ENCODE peak calls at places on chromosomes 12 and 14, in seven cellular contexts. J is A549, T is IMR-90, D is PC-3, E is cardiac muscle cell, S is heart left ventricle, U is mammary epithelial cell. Y is an unnamed sample.
A peak's percentile ranks its signal among the peaks of the same experiment; 100 is the strongest.

GRCh38 chr12:105480162-105480561 is 149.7 kb downstream of the C12orf75 start:
- DNase-seq in J (no peak), T (peak; percentile 31), D (peak; percentile 15), E (no peak), S (no peak), U (no peak), Y (no peak)

GRCh38 chr14:64951291-64951690 is 8.7 kb upstream of the GPX2 start:
- DNase-seq in J (no peak), T (no peak), D (no peak), E (no peak), S (no peak), U (no peak), Y (no peak)

GRCh38 chr12:82964446-82964845 is 277.7 kb downstream of the TMTC2 start:
- DNase-seq in J (no peak), T (no peak), D (no peak), E (no peak), S (no peak), U (no peak), Y (no peak)

GRCh38 chr12:84070311-84070710 is 842.3 kb downstream of the SLC6A15 start:
- DNase-seq in J (no peak), T (peak; percentile 89), D (no peak), E (peak; percentile 81), S (peak; percentile 19), U (no peak), Y (no peak)

GRCh38 chr12:55816876-55817351 is 610 bp downstream of the SARNP start:
- DNase-seq in J (no peak), T (peak; percentile 26), D (peak; percentile 17), E (no peak), S (no peak), U (no peak), Y (no peak)

GRCh38 chr12:70883855-70884254 is 36.7 kb downstream of the PTPRR start:
- DNase-seq in J (no peak), T (no peak), D (no peak), E (no peak), S (no peak), U (no peak), Y (no peak)

GRCh38 chr12:115857923-115858322 is 419.6 kb downstream of the MED13L start:
- DNase-seq in J (no peak), T (no peak), D (no peak), E (no peak), S (peak; percentile 42), U (no peak), Y (no peak)

GRCh38 chr12:52403561-52403960 is 2.6 kb downstream of the KRT82 start:
- DNase-seq in J (no peak), T (no peak), D (no peak), E (no peak), S (no peak), U (no peak), Y (no peak)

GRCh38 chr12:52046859-52047258 is 4.4 kb upstream of the NR4A1 start:
- DNase-seq in J (no peak), T (no peak), D (no peak), E (no peak), S (no peak), U (no peak), Y (no peak)

GRCh38 chr12:123987022-123987421 is 14.0 kb downstream of the ZNF664 start:
- DNase-seq in J (no peak), T (no peak), D (no peak), E (no peak), S (no peak), U (no peak), Y (no peak)

GRCh38 chr12:10722502-10722904 is 620 bp downstream of the YBX3 start:
- DNase-seq in J (no peak), T (peak; percentile 65), D (peak; percentile 48), E (peak; percentile 70), S (peak; percentile 53), U (peak; percentile 60), Y (peak; percentile 84)

DNA sequence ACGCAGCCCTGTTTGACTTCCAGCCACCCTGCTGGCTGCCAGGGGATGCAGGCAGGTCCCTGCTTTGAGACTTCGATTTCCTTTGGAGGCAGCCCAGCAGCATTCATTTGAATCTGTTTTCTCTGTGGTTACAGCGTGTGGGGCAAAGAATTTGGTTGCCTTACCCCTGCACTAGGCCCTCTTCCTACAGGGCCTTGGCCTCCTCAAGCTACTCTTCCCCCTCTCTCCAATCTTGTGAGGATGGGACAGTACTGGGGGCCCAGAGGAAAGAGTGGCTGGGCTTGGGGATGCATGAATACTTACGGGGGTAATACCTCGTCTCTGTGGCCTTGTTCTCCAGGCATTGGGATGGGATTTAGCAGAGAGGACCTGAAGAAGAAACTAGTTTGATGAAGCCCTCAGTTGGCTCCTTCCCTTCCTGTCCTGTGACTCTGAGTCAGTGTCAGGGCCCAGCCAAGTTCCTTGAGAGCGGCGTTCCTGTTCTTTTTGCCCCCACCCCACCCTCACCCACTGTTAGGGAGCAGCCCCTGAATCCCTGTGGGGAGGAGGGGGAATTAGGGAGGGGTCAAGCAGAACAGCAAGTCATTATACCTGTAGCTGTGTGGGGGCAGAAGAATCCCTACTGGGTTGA is 5.1 kb upstream of the LRP1-AS start:
- DNase-seq in J (no peak), T (peak; percentile 54), D (no peak), E (peak; percentile 66), S (peak; percentile 61), U (no peak), Y (no peak)
- H3K4me1 ChIP-seq in J (peaks cover 19% of the 10 kb centered on the region), T (peaks cover 48% of the 10 kb centered on the region), D (peaks cover 25% of the 10 kb centered on the region), E (no peaks in the 10 kb centered on the region), S (peaks cover 59% of the 10 kb centered on the region), U (peaks cover 30% of the 10 kb centered on the region), Y (peaks cover 99% of the 10 kb centered on the region)

DNA sequence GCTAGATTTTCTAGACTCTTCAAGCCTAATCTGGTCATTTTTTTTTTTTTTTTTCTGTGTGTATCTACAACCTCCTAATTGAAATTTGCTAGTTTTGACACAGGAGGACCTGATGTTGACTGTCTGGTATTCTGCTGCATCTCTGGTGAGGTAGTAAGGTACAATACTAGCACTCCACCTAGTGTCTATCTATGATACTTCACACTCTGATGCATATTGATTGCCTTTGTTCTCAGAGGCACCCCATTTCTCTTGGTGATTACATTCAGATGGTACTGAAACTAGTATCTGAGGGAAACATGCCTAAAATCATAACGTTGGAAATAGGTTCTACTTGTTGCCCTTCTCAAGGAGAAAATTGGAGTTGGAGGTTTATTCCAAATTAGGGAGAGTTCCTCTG is 930.5 kb upstream of the NOVA1 start:
- DNase-seq in J (peak; percentile 36), T (no peak), D (peak; percentile 57), E (peak; percentile 24), S (no peak), U (no peak), Y (no peak)
- TF ChIP-seq CTCF in J (peak; percentile 28), T (no peak), D (peak; percentile 83), E (peak; percentile 30), S (no peak), U (peak; percentile 18), Y (no peak)

GRCh38 chr12:109824731-109825130 is 8.5 kb downstream of the TRPV4 start:
- DNase-seq in J (no peak), T (no peak), D (no peak), E (no peak), S (no peak), U (no peak), Y (no peak)

GRCh38 chr12:109822951-109823411 is 10.2 kb downstream of the TRPV4 start:
- DNase-seq in J (peak; percentile 43), T (no peak), D (peak; percentile 44), E (no peak), S (peak; percentile 33), U (peak; percentile 45), Y (no peak)

GRCh38 chr12:109821968-109822367 is 11.2 kb downstream of the TRPV4 start:
- DNase-seq in J (no peak), T (no peak), D (no peak), E (no peak), S (no peak), U (no peak), Y (no peak)

GRCh38 chr12:109820921-109821381 is 12.2 kb downstream of the TRPV4 start:
- DNase-seq in J (no peak), T (no peak), D (no peak), E (no peak), S (peak; percentile 17), U (peak; percentile 91), Y (no peak)

GRCh38 chr12:109822416-109822815 is 10.8 kb downstream of the TRPV4 start:
- DNase-seq in J (no peak), T (no peak), D (no peak), E (no peak), S (peak; percentile 8), U (no peak), Y (peak; percentile 4)
- H3K9me3 ChIP-seq in J (no peaks in the 10 kb centered on the region), T (no peaks in the 10 kb centered on the region), D (no peaks in the 10 kb centered on the region), E (no peaks in the 10 kb centered on the region), S (no peaks in the 10 kb centered on the region), U (no peaks in the 10 kb centered on the region), Y (no peaks in the 10 kb centered on the region)

DNA sequence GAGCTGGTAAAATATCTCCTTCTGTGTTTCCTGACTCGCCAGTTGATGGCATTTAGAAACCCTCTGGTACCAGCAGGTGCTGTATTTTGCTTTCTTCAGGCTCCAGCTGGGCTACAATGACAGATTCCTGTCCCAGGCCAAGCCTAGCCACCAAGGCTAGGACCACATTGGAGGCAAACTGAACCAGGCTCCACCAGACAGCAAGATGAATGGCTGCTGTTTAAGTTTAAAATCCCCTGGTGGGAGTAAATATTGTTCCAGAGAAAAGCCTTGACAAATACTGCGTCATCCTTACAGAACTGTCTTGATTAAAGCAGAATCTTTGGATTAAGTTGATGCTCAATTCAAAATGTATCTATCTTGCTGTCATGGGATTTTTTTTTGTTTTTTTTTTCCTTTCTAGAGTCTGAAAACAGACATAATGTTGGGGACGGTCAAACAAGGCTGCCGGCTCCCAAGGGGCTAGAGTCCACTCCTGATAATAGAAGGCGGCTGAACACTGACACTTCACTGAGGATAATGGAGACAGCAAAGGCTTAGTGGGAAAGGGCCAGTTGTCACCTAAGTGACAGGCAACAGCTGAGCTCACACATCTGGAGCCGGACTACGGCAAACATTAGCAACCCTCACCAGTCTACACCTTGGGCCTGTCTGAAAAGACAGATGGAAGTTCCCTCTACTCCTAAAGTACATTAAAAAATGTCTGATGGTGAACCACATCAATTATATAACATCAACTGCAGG is 1.8 kb downstream of the PRICKLE1 start:
- DNase-seq in J (no peak), T (peak; percentile 16), D (peak; percentile 43), E (peak; percentile 36), S (peak; percentile 20), U (no peak), Y (no peak)
- H3K4me1 ChIP-seq in J (peaks cover 18% of the 10 kb centered on the region), T (peaks cover 19% of the 10 kb centered on the region), D (peaks cover 35% of the 10 kb centered on the region), E (peaks cover 43% of the 10 kb centered on the region), S (peaks cover 57% of the 10 kb centered on the region), U (peaks cover 22% of the 10 kb centered on the region), Y (peaks cover 7% of the 10 kb centered on the region)

DNA sequence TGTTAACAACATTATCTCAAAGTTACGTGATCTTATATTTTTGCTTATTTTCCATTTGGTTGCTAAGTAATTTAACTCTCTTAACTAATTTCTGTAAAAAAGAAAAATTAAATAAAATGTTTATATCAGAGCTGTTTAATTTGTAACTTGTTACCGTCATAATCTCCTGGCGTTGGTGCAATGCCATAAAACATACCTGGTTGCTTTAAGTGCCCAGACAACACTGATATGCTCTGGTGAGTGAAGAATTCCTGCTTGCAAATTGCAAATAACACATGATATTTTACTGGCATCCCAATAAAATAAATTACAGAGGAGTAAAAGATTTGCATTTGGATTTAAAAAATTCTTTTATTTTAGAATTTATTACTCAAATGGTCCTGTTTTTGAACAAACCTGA is 640.1 kb upstream of the MIS18BP1 start:
- DNase-seq in J (no peak), T (no peak), D (no peak), E (no peak), S (no peak), U (no peak), Y (no peak)
- TF ChIP-seq CTCF in J (no peak), T (no peak), D (no peak), E (no peak), S (no peak), U (no peak), Y (no peak)

Y was measured in left lung.